ENCODE peak calls at places on chromosomes 3 and 15, in six cellular contexts. T, X, A, M, F and H are unnamed samples. For H3K4me1, the result is how much of the 10 kb centered on the place peaks cover.

GRCh38 chr15:91186892-91187644 is 87.0 kb downstream of the SV2B start:
- DNase-seq in T (no peak), X (no peak), A (peak), M (peak), F (peak), H (no peak)

GRCh38 chr15:39144613-39145012 is 436.3 kb upstream of the THBS1 start:
- DNase-seq in T (no peak), X (no peak), A (no peak), M (no peak), F (no peak), H (no peak)

GRCh38 chr15:53384417-53384816 is 375.0 kb downstream of the WDR72 start:
- DNase-seq in T (peak), X (no peak), A (no peak), M (no peak), F (no peak), H (no peak)

GRCh38 chr15:76339302-76340197 is 3.0 kb downstream of the ISL2 start:
- DNase-seq in T (no peak), X (no peak), A (peak), M (peak), F (no peak), H (no peak)

GRCh38 chr3:197155039-197155438 is 125.4 kb upstream of the MELTF start:
- DNase-seq in T (no peak), X (no peak), A (no peak), M (no peak), F (no peak), H (no peak)

GRCh38 chr15:85289677-85290365 is 90.6 kb upstream of the AKAP13 start:
- DNase-seq in T (peak), X (no peak), A (peak), M (peak), F (peak), H (peak)

GRCh38 chr15:94494732-94495131 is 263.4 kb downstream of the MCTP2 start:
- DNase-seq in T (no peak), X (no peak), A (no peak), M (no peak), F (no peak), H (no peak)

GRCh38 chr3:11154953-11155325 is 646 bp downstream of the HRH1 start:
- DNase-seq in T (no peak), X (no peak), A (no peak), M (peak), F (peak), H (no peak)

GRCh38 chr3:126358038-126358815 is 1.0 kb upstream of the KLF15 start:
- DNase-seq in T (no peak), X (peak), A (no peak), M (peak), F (no peak), H (peak)

GRCh38 chr3:195147649-195148121 is 123.3 kb downstream of the XXYLT1 start:
- DNase-seq in T (peak), X (no peak), A (no peak), M (peak), F (peak), H (no peak)

GRCh38 chr15:58491151-58491473 is 59.3 kb downstream of the LIPC start:
- DNase-seq in T (no peak), X (no peak), A (no peak), M (no peak), F (no peak), H (no peak)

GRCh38 chr3:59502806-59503205 is 453.0 kb upstream of the CFAP20DC start:
- DNase-seq in T (no peak), X (no peak), A (peak), M (peak), F (peak), H (no peak)

GRCh38 chr3:118754614-118755013 is 280.0 kb downstream of the IGSF11 start:
- DNase-seq in T (no peak), X (no peak), A (no peak), M (no peak), F (no peak), H (no peak)

GRCh38 chr15:43487271-43487895 is 5.6 kb downstream of the TP53BP1 start:
- DNase-seq in T (no peak), X (no peak), A (no peak), M (no peak), F (peak), H (no peak)

GRCh38 chr15:51623386-51623938 is 891 bp upstream of the DMXL2 start:
- DNase-seq in T (peak), X (no peak), A (no peak), M (peak), F (no peak), H (peak)

GRCh38 chr15:52857471-52857870 is 67.3 kb upstream of the ONECUT1 start:
- DNase-seq in T (no peak), X (no peak), A (no peak), M (no peak), F (no peak), H (no peak)

GRCh38 chr3:188918086-188918485 is 253.7 kb upstream of the TPRG1 start:
- DNase-seq in T (no peak), X (no peak), A (peak), M (no peak), F (peak), H (no peak)

GRCh38 chr3:24137958-24138875 is 193.1 kb downstream of the NR1D2 start:
- DNase-seq in T (no peak), X (peak), A (no peak), M (no peak), F (no peak), H (peak)

GRCh38 chr3:189772584-189772983 is 141.4 kb downstream of the TP63 start:
- DNase-seq in T (no peak), X (no peak), A (peak), M (peak), F (peak), H (no peak)

GRCh38 chr3:146280859-146281258 is 30.0 kb upstream of the PLSCR4 start:
- DNase-seq in T (no peak), X (no peak), A (peak), M (peak), F (peak), H (no peak)

GRCh38 chr3:169613053-169613803 is 50.3 kb downstream of the MECOM start:
- DNase-seq in T (no peak), X (no peak), A (no peak), M (no peak), F (no peak), H (no peak)

GRCh38 chr15:47523669-47524068 is 193.6 kb upstream of the SEMA6D start:
- DNase-seq in T (no peak), X (no peak), A (peak), M (peak), F (peak), H (no peak)

GRCh38 chr3:101803152-101803782 is 24.3 kb downstream of the NXPE3 start:
- DNase-seq in T (peak), X (no peak), A (peak), M (peak), F (peak), H (peak)

GRCh38 chr3:193046369-193046768 is 128.7 kb upstream of the MB21D2 start:
- DNase-seq in T (no peak), X (no peak), A (no peak), M (no peak), F (no peak), H (no peak)

GRCh38 chr3:158384019-158384418 is 187.0 kb upstream of the MLF1 start:
- DNase-seq in T (no peak), X (no peak), A (no peak), M (no peak), F (no peak), H (no peak)

GRCh38 chr3:123285066-123285465 is 83.3 kb downstream of the SEC22A start:
- DNase-seq in T (no peak), X (no peak), A (no peak), M (no peak), F (no peak), H (no peak)

GRCh38 chr3:65343736-65344135 is 655.9 kb upstream of the ADAMTS9 start:
- DNase-seq in T (no peak), X (no peak), A (no peak), M (no peak), F (no peak), H (no peak)

GRCh38 chr3:113063126-113063894 is 72.5 kb downstream of the GTPBP8 start:
- DNase-seq in T (no peak), X (no peak), A (no peak), M (no peak), F (no peak), H (no peak)

GRCh38 chr3:175729466-175729865 is 870.3 kb downstream of the NAALADL2 start:
- DNase-seq in T (no peak), X (no peak), A (no peak), M (no peak), F (no peak), H (no peak)

GRCh38 chr3:186108106-186108940 is 566 bp downstream of the ETV5 start:
- DNase-seq in T (peak), X (peak), A (peak), M (peak), F (peak), H (no peak)

GRCh38 chr3:10192953-10193691 is 28.4 kb downstream of the IRAK2 start:
- DNase-seq in T (peak), X (peak), A (peak), M (peak), F (peak), H (no peak)

GRCh38 chr3:127404614-127405598 is 117.1 kb upstream of the PRR20G start:
- DNase-seq in T (no peak), X (peak), A (no peak), M (no peak), F (no peak), H (no peak)

DNA sequence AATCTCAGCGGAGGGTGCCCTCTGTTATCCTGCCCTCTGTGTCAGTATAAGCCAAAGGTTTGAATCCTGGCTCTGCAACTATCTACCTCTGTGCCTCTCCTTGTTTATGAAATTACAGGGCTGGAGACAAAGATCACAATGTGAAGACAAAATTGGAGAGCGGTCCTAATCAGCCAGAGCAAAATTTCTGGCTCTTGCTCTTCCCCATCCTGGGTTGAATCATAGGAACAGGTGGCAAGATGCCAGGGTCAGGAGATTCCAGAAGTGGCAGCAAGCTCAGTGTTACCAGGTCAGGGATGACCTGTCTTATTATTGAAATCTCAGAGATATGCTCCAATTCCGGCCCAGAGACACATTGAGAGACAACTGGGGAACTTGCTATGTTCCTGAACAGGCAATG is 2.3 kb upstream of the CCR2 start:
- DNase-seq in T (no peak), X (no peak), A (no peak), M (no peak), F (no peak), H (no peak)
- H3K4me1 ChIP-seq in T (under half), X (under half), A (under half), M (under half), F (under half), H (under half)

GRCh38 chr3:63955830-63956545 is 43.8 kb upstream of the SCAANT1 start:
- DNase-seq in T (no peak), X (no peak), A (no peak), M (no peak), F (no peak), H (no peak)
- H3K4me1 ChIP-seq in T (under half), X (under half), A (under half), M (under half), F (under half), H (under half)

GRCh38 chr15:71282086-71282485 is 166.8 kb downstream of the THSD4 start:
- DNase-seq in T (no peak), X (no peak), A (peak), M (peak), F (peak), H (no peak)

GRCh38 chr15:71276355-71276665 is 161.0 kb downstream of the THSD4 start:
- DNase-seq in T (no peak), X (no peak), A (no peak), M (no peak), F (no peak), H (no peak)

GRCh38 chr15:71278989-71279756 is 163.9 kb downstream of the THSD4 start:
- DNase-seq in T (peak), X (peak), A (peak), M (peak), F (peak), H (peak)

GRCh38 chr15:71275566-71276354 is 160.5 kb downstream of the THSD4 start:
- DNase-seq in T (no peak), X (no peak), A (peak), M (no peak), F (no peak), H (no peak)

GRCh38 chr15:71279757-71280141 is 164.5 kb downstream of the THSD4 start:
- DNase-seq in T (no peak), X (no peak), A (no peak), M (no peak), F (no peak), H (no peak)
- H3K4me1 ChIP-seq in T (under half), X (half or more), A (under half), M (under half), F (under half), H (under half)

GRCh38 chr15:81001180-81002003 is 669 bp downstream of the TLNRD1 start:
- DNase-seq in T (peak), X (peak), A (peak), M (peak), F (peak), H (peak)
- H3K4me1 ChIP-seq in T (under half), X (under half), A (under half), M (under half), F (under half), H (under half)

GRCh38 chr3:183272792-183273191 is 19.7 kb downstream of the B3GNT5 start:
- DNase-seq in T (no peak), X (no peak), A (no peak), M (no peak), F (no peak), H (no peak)

GRCh38 chr3:183270344-183270743 is 17.3 kb downstream of the B3GNT5 start:
- DNase-seq in T (no peak), X (no peak), A (no peak), M (no peak), F (no peak), H (no peak)

GRCh38 chr3:183274609-183275008 is 21.6 kb downstream of the B3GNT5 start:
- DNase-seq in T (no peak), X (no peak), A (peak), M (no peak), F (no peak), H (no peak)

GRCh38 chr3:183269345-183269744 is 16.3 kb downstream of the B3GNT5 start:
- DNase-seq in T (no peak), X (no peak), A (no peak), M (no peak), F (no peak), H (no peak)

GRCh38 chr3:183272142-183272541 is 19.1 kb downstream of the B3GNT5 start:
- DNase-seq in T (no peak), X (no peak), A (no peak), M (no peak), F (no peak), H (no peak)
- H3K4me1 ChIP-seq in T (under half), X (half or more), A (under half), M (under half), F (under half), H (under half)

GRCh38 chr15:73983773-73984172 is 8.3 kb downstream of the STOML1 start:
- DNase-seq in T (no peak), X (no peak), A (no peak), M (no peak), F (no peak), H (no peak)
- H3K4me1 ChIP-seq in T (under half), X (half or more), A (half or more), M (half or more), F (under half), H (under half)

DNA sequence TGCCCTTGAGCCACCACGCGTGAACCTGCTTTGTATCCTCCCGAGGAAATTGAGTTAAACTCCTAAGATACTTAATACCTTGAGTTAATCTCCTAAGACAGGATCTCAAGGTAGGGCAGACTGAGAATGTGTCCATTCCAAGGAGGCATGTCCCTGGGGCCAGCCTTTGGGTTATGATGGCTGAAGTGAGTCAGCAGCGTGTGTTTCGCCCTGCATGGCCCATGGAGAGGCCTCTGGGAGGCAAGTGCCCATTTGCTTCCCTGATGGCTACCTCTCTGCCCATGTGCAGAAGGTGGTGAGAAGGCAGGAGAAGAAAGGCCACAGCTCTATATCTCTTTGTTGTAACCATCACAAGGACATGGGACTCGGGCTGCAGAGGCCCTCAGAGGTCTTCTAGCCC is 36.7 kb upstream of the LIMD1 start:
- DNase-seq in T (no peak), X (no peak), A (no peak), M (no peak), F (no peak), H (no peak)
- H3K4me1 ChIP-seq in T (under half), X (under half), A (under half), M (under half), F (under half), H (under half)

GRCh38 chr3:156677536-156677935 is 3.1 kb downstream of the TIPARP start:
- DNase-seq in T (no peak), X (no peak), A (no peak), M (no peak), F (no peak), H (no peak)
- H3K4me1 ChIP-seq in T (under half), X (under half), A (under half), M (half or more), F (under half), H (under half)